ENCODE peak calls at places on chromosome 11, in eight cellular contexts. E is T1000; Y is ureter; K is stimulated activated CD8-positive, alpha-beta memory T cell treated with anti-CD3 and anti-CD28 coated beads, Interleukin-7, amount 100 ng/mL, for 48 hours; V is CD8-positive, alpha-beta T cell; X is fibroblast of lung; W is K562; T is activated CD4-positive, alpha-beta T cell treated with anti-CD3 and anti-CD28 coated beads, Interleukin-2, amount 50 U/mL, for 48 hours. D is an unnamed sample.

GRCh38 chr11:118088531-118088930 is 1.8 kb upstream of the SMIM35 start:
- DNase-seq in E (no peak), Y (peak; percentile 86), K (no peak), V (no peak), X (no peak), W (no peak), T (no peak), D (no peak)

GRCh38 chr11:128686045-128686741 is 7.7 kb upstream of the FLI1 start:
- DNase-seq in E (no peak), Y (no peak), K (no peak), V (no peak), X (no peak), W (no peak), T (no peak), D (no peak)

GRCh38 chr11:99015634-99016454 is 4.9 kb upstream of the CNTN5 start:
- DNase-seq in E (no peak), Y (no peak), K (no peak), V (no peak), X (peak; percentile 27), W (peak; percentile 49), T (no peak), D (no peak)

GRCh38 chr11:114087028-114087427 is 27.5 kb downstream of the ZBTB16 start:
- DNase-seq in E (no peak), Y (no peak), K (no peak), V (no peak), X (no peak), W (no peak), T (no peak), D (no peak)

GRCh38 chr11:64744544-64745218 is 739 bp upstream of the RASGRP2 start:
- DNase-seq in E (no peak), Y (no peak), K (no peak), V (no peak), X (no peak), W (peak; percentile 88), T (no peak), D (no peak)

GRCh38 chr11:133724116-133724515 is 121.2 kb downstream of the SPATA19 start:
- DNase-seq in E (no peak), Y (no peak), K (no peak), V (no peak), X (no peak), W (no peak), T (no peak), D (no peak)

GRCh38 chr11:63840356-63841060 is 1.6 kb downstream of the MARK2 start:
- DNase-seq in E (no peak), Y (no peak), K (no peak), V (no peak), X (no peak), W (no peak), T (no peak), D (no peak)

GRCh38 chr11:66336234-66337102 is at the start of gene RIN1:
- DNase-seq in E (peak; percentile 99), Y (peak; percentile 82), K (peak; percentile 76), V (no peak), X (peak; percentile 99), W (peak; percentile 85), T (peak; percentile 70), D (no peak)

GRCh38 chr11:110373061-110373702 is 56.6 kb upstream of the FDX1 start:
- DNase-seq in E (no peak), Y (no peak), K (no peak), V (no peak), X (peak; percentile 36), W (no peak), T (no peak), D (no peak)

D was measured in esophagus muscularis mucosa.